ENCODE peak calls at places on chromosome 10, in seven cellular contexts. One of them, this sample, is unnamed.
A peak's percentile ranks its signal among the peaks of the same experiment; 100 is the strongest.

GRCh38 chr10:22643116-22643515 is 71.3 kb downstream of the PIP4K2A start:
- DNase-seq in spleen: no peak
- DNase-seq in MM.1S: no peak
- DNase-seq in AG04450: no peak
- DNase-seq in neural progenitor cell: no peak
- DNase-seq in IMR-90: no peak
- DNase-seq in kidney: no peak
- DNase-seq in this sample: no peak

GRCh38 chr10:3785849-3786290 is 861 bp upstream of the KLF6 start:
- DNase-seq in AG04450: no peak
- DNase-seq in kidney: peak; percentile 86
- DNase-seq in spleen: no peak
- DNase-seq in neural progenitor cell: peak; percentile 55
- DNase-seq in MM.1S: peak; percentile 47
- DNase-seq in IMR-90: peak; percentile 60
- DNase-seq in this sample: no peak

GRCh38 chr10:44369296-44369695 is 15.6 kb downstream of the CXCL12 start:
- DNase-seq in AG04450: no peak
- DNase-seq in IMR-90: peak; percentile 42
- DNase-seq in kidney: peak; percentile 28
- DNase-seq in neural progenitor cell: no peak
- DNase-seq in spleen: peak; percentile 27
- DNase-seq in MM.1S: no peak
- DNase-seq in this sample: no peak

GRCh38 chr10:78203915-78204818 is 170.5 kb downstream of the RPS24 start:
- DNase-seq in IMR-90: no peak
- DNase-seq in spleen: no peak
- DNase-seq in kidney: no peak
- DNase-seq in MM.1S: no peak
- DNase-seq in AG04450: no peak
- DNase-seq in neural progenitor cell: no peak
- DNase-seq in this sample: no peak

GRCh38 chr10:84665883-84666463 is 337.6 kb downstream of the CCSER2 start:
- DNase-seq in MM.1S: no peak
- DNase-seq in IMR-90: no peak
- DNase-seq in neural progenitor cell: peak; percentile 57
- DNase-seq in kidney: no peak
- DNase-seq in AG04450: no peak
- DNase-seq in spleen: no peak
- DNase-seq in this sample: no peak

GRCh38 chr10:46224414-46224682 is 62.4 kb upstream of the ANTXRL start:
- DNase-seq in kidney: no peak
- DNase-seq in neural progenitor cell: no peak
- DNase-seq in MM.1S: no peak
- DNase-seq in spleen: peak; percentile 40
- DNase-seq in IMR-90: no peak
- DNase-seq in AG04450: no peak
- DNase-seq in this sample: no peak

GRCh38 chr10:117074621-117075020 is 63.4 kb downstream of the VAX1 start:
- DNase-seq in IMR-90: no peak
- DNase-seq in kidney: no peak
- DNase-seq in AG04450: no peak
- DNase-seq in neural progenitor cell: peak; percentile 33
- DNase-seq in spleen: no peak
- DNase-seq in MM.1S: no peak
- DNase-seq in this sample: no peak

GRCh38 chr10:16439294-16439693 is 2.5 kb downstream of the PTER start:
- DNase-seq in AG04450: no peak
- DNase-seq in kidney: no peak
- DNase-seq in IMR-90: no peak
- DNase-seq in neural progenitor cell: no peak
- DNase-seq in spleen: no peak
- DNase-seq in MM.1S: no peak
- DNase-seq in this sample: no peak

GRCh38 chr10:98446656-98447221 is at the start of gene HPS1:
- DNase-seq in MM.1S: peak; percentile 87
- DNase-seq in spleen: peak; percentile 97
- DNase-seq in IMR-90: peak; percentile 58
- DNase-seq in neural progenitor cell: peak; percentile 78
- DNase-seq in kidney: peak; percentile 95
- DNase-seq in AG04450: no peak
- DNase-seq in this sample: peak; percentile 41

GRCh38 chr10:118621304-118621942 is 26.0 kb upstream of the PRLHR start:
- DNase-seq in neural progenitor cell: no peak
- DNase-seq in kidney: no peak
- DNase-seq in spleen: no peak
- DNase-seq in MM.1S: peak; percentile 9
- DNase-seq in AG04450: no peak
- DNase-seq in IMR-90: no peak
- DNase-seq in this sample: no peak

GRCh38 chr10:66772511-66772910 is 153.3 kb upstream of the LRRTM3 start:
- DNase-seq in kidney: no peak
- DNase-seq in AG04450: no peak
- DNase-seq in MM.1S: no peak
- DNase-seq in IMR-90: peak; percentile 30
- DNase-seq in spleen: no peak
- DNase-seq in neural progenitor cell: no peak
- DNase-seq in this sample: no peak

GRCh38 chr10:86258940-86259339 is 107.7 kb downstream of the GRID1 start:
- DNase-seq in spleen: peak; percentile 54
- DNase-seq in MM.1S: no peak
- DNase-seq in AG04450: no peak
- DNase-seq in neural progenitor cell: no peak
- DNase-seq in IMR-90: no peak
- DNase-seq in kidney: no peak
- DNase-seq in this sample: no peak

GRCh38 chr10:68151453-68151852 is 42.2 kb downstream of the MYPN start:
- DNase-seq in MM.1S: no peak
- DNase-seq in neural progenitor cell: no peak
- DNase-seq in AG04450: no peak
- DNase-seq in kidney: no peak
- DNase-seq in IMR-90: no peak
- DNase-seq in spleen: no peak
- DNase-seq in this sample: no peak

GRCh38 chr10:97724341-97724941 is 10.9 kb downstream of the MARVELD1 start:
- DNase-seq in neural progenitor cell: no peak
- DNase-seq in spleen: peak; percentile 29
- DNase-seq in kidney: no peak
- DNase-seq in IMR-90: peak; percentile 80
- DNase-seq in MM.1S: no peak
- DNase-seq in AG04450: no peak
- DNase-seq in this sample: no peak

GRCh38 chr10:35752469-35753450 is 110.7 kb upstream of the FZD8 start:
- DNase-seq in kidney: no peak
- DNase-seq in IMR-90: no peak
- DNase-seq in MM.1S: no peak
- DNase-seq in spleen: no peak
- DNase-seq in neural progenitor cell: no peak
- DNase-seq in AG04450: no peak
- DNase-seq in this sample: no peak

DNA sequence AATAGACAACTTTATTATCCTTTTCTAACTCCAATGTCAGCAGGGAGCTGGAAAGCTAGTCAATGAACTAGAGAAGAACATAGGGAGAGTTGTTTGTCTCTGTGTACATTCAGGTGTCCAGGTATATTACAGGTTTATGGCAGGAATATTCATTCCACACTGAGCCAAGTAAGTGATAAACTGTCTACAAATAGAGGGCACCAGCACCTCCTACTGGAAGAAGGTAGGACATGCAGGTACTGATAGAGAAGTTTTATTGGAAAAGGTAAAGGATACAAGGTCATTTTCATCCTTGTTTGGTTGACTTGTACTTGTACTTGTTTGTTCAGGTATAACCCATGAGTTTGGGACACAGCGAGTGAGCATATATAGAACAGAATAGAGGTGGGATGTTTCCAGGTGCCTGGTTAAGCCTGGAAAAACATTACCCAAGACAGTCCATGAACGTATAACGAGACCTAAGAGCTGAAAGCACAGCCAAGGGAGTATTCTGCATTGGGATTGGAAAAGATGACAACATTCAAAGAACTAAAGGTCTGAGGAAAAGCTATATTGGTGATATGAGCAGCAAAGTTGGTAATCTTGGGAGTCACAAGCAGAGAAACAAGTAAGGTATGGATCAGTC is 61.4 kb upstream of the PPP1R3C start:
- DNase-seq in neural progenitor cell: peak; percentile 60
- DNase-seq in spleen: no peak
- DNase-seq in kidney: no peak
- DNase-seq in AG04450: no peak
- DNase-seq in IMR-90: peak; percentile 51
- DNase-seq in MM.1S: peak; percentile 40
- DNase-seq in this sample: peak; percentile 49
- TF ChIP-seq CTCF in neural progenitor cell: peak; percentile 88
- TF ChIP-seq CTCF in spleen: peak; percentile 22
- TF ChIP-seq CTCF in kidney: peak; percentile 49
- TF ChIP-seq CTCF in AG04450: peak; percentile 78
- TF ChIP-seq CTCF in IMR-90: peak; percentile 82
- TF ChIP-seq CTCF in MM.1S: peak; percentile 73
- TF ChIP-seq CTCF in this sample: peak; percentile 73

GRCh38 chr10:13892871-13893270 is 306.1 kb downstream of the PRPF18 start:
- DNase-seq in MM.1S: no peak
- DNase-seq in kidney: no peak
- DNase-seq in AG04450: no peak
- DNase-seq in IMR-90: no peak
- DNase-seq in spleen: no peak
- DNase-seq in neural progenitor cell: no peak
- DNase-seq in this sample: no peak

GRCh38 chr10:13891542-13892431 is 305.0 kb downstream of the PRPF18 start:
- DNase-seq in spleen: no peak
- DNase-seq in MM.1S: no peak
- DNase-seq in AG04450: no peak
- DNase-seq in IMR-90: no peak
- DNase-seq in kidney: peak; percentile 76
- DNase-seq in neural progenitor cell: peak; percentile 77
- DNase-seq in this sample: no peak

GRCh38 chr10:13893926-13894325 is 307.2 kb downstream of the PRPF18 start:
- DNase-seq in MM.1S: no peak
- DNase-seq in neural progenitor cell: no peak
- DNase-seq in AG04450: no peak
- DNase-seq in kidney: no peak
- DNase-seq in spleen: no peak
- DNase-seq in IMR-90: peak; percentile 47
- DNase-seq in this sample: peak; percentile 54

GRCh38 chr10:13890617-13891541 is 304.1 kb downstream of the PRPF18 start:
- DNase-seq in neural progenitor cell: peak; percentile 62
- DNase-seq in IMR-90: peak; percentile 52
- DNase-seq in kidney: peak; percentile 76
- DNase-seq in AG04450: no peak
- DNase-seq in MM.1S: no peak
- DNase-seq in spleen: no peak
- DNase-seq in this sample: peak; percentile 52

GRCh38 chr10:13890233-13890616 is 303.5 kb downstream of the PRPF18 start:
- DNase-seq in AG04450: no peak
- DNase-seq in neural progenitor cell: no peak
- DNase-seq in spleen: no peak
- DNase-seq in MM.1S: no peak
- DNase-seq in kidney: no peak
- DNase-seq in IMR-90: peak; percentile 71
- DNase-seq in this sample: peak; percentile 67
- H3K27ac ChIP-seq in AG04450: peak overlapping the region; percentile 33
- H3K27ac ChIP-seq in neural progenitor cell: no peak overlapping the region
- H3K27ac ChIP-seq in spleen: peak overlapping the region; percentile 70
- H3K27ac ChIP-seq in MM.1S: no peak overlapping the region
- H3K27ac ChIP-seq in kidney: peak overlapping the region; percentile 14
- H3K27ac ChIP-seq in IMR-90: peak overlapping the region; percentile 73
- H3K27ac ChIP-seq in this sample: peak overlapping the region; percentile 82

GRCh38 chr10:30818010-30818660 is 188.6 kb upstream of the LYZL2 start:
- DNase-seq in neural progenitor cell: no peak
- DNase-seq in spleen: peak; percentile 85
- DNase-seq in MM.1S: no peak
- DNase-seq in IMR-90: peak; percentile 58
- DNase-seq in kidney: peak; percentile 94
- DNase-seq in AG04450: no peak
- DNase-seq in this sample: peak; percentile 43

GRCh38 chr10:30820282-30820991 is 190.9 kb upstream of the LYZL2 start:
- DNase-seq in MM.1S: no peak
- DNase-seq in neural progenitor cell: no peak
- DNase-seq in AG04450: peak; percentile 82
- DNase-seq in IMR-90: peak; percentile 95
- DNase-seq in spleen: no peak
- DNase-seq in kidney: no peak
- DNase-seq in this sample: peak; percentile 86

GRCh38 chr10:30821269-30821993 is 191.9 kb upstream of the LYZL2 start:
- DNase-seq in spleen: no peak
- DNase-seq in kidney: no peak
- DNase-seq in AG04450: no peak
- DNase-seq in neural progenitor cell: no peak
- DNase-seq in MM.1S: no peak
- DNase-seq in IMR-90: no peak
- DNase-seq in this sample: peak; percentile 28

GRCh38 chr10:30818854-30819253 is 189.3 kb upstream of the LYZL2 start:
- DNase-seq in neural progenitor cell: no peak
- DNase-seq in kidney: peak; percentile 84
- DNase-seq in spleen: peak; percentile 57
- DNase-seq in MM.1S: no peak
- DNase-seq in AG04450: no peak
- DNase-seq in IMR-90: no peak
- DNase-seq in this sample: no peak

DNA sequence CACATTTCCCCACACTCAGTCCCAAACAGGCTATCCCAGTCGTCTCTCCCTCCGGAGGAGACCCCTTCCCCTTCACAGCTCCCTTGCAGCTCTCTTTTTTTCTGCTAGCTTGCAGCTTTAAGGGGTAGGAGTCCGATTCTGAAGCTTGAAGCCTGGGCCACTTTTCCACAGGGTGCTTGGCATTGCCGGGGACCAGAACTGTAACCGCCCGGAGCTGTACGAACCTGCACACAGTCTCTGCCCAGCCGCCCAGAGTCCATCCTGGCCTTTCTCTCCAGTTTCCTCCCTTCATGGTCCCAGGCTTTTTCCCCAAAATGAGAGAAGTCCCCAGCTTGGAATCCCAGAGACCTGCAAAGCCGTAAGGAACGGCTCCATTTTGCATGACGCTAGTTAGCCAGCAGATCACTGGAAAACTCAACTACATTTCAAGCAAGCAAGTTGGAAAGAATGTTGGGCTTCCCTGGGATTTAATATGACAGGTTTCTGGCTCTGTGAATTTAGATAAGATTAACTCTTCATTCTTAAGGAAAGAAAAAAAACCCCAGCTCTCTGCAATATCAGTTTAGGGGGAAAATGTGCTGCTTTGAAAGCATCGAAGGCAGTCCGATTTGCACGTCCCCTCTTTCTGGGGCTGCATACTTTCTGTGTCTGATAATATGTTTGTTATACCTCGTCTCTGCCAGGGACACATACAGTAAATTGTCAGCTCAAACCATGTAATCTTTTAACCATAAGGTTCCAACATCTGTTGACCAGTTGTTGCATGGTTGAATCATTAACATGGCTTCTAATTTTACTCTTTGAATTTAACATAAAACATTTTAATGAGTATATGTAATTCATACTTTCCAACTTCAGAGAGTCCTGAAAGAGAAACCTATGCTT is 190.0 kb upstream of the LYZL2 start:
- DNase-seq in MM.1S: no peak
- DNase-seq in neural progenitor cell: no peak
- DNase-seq in kidney: no peak
- DNase-seq in AG04450: peak; percentile 77
- DNase-seq in IMR-90: peak; percentile 88
- DNase-seq in spleen: peak; percentile 21
- DNase-seq in this sample: no peak
- H3K4me3 ChIP-seq in MM.1S: no peak overlapping the region
- H3K4me3 ChIP-seq in neural progenitor cell: no peak overlapping the region
- H3K4me3 ChIP-seq in kidney: no peak overlapping the region
- H3K4me3 ChIP-seq in AG04450: peak overlapping the region; percentile 8
- H3K4me3 ChIP-seq in IMR-90: peak overlapping the region; percentile 9
- H3K4me3 ChIP-seq in spleen: no peak overlapping the region
- H3K4me3 ChIP-seq in this sample: no peak overlapping the region

GRCh38 chr10:71597821-71598498 is 121.6 kb downstream of the C10orf105 start:
- DNase-seq in kidney: peak; percentile 82
- DNase-seq in MM.1S: no peak
- DNase-seq in IMR-90: no peak
- DNase-seq in AG04450: no peak
- DNase-seq in spleen: peak; percentile 80
- DNase-seq in neural progenitor cell: no peak
- DNase-seq in this sample: no peak
- TF ChIP-seq CTCF in kidney: no peak
- TF ChIP-seq CTCF in MM.1S: no peak
- TF ChIP-seq CTCF in IMR-90: no peak
- TF ChIP-seq CTCF in AG04450: no peak
- TF ChIP-seq CTCF in spleen: no peak
- TF ChIP-seq CTCF in neural progenitor cell: no peak
- TF ChIP-seq CTCF in this sample: no peak